ENCODE peak calls at places on chromosome 19, in four cellular contexts. One of them, this sample, is unnamed. For H3K27me3, the result is how much of the 10 kb centered on the place peaks cover.

GRCh38 chr19:9828551-9829063 is 889 bp downstream of the UBL5 start:
- DNase-seq in CD8-positive, alpha-beta memory T cell: no peak
- DNase-seq in SJCRH30: no peak
- DNase-seq in MM.1S: no peak
- DNase-seq in this sample: no peak

GRCh38 chr19:51702754-51703654 is 9.9 kb downstream of the SPACA6 start:
- DNase-seq in CD8-positive, alpha-beta memory T cell: peak
- DNase-seq in SJCRH30: no peak
- DNase-seq in MM.1S: no peak
- DNase-seq in this sample: no peak

GRCh38 chr19:32930567-32930966 is 41.2 kb downstream of the CEP89 start:
- DNase-seq in MM.1S: peak
- DNase-seq in SJCRH30: no peak
- DNase-seq in CD8-positive, alpha-beta memory T cell: no peak
- DNase-seq in this sample: no peak

GRCh38 chr19:7975037-7975436 is 30.4 kb downstream of the ELAVL1 start:
- DNase-seq in MM.1S: no peak
- DNase-seq in SJCRH30: no peak
- DNase-seq in CD8-positive, alpha-beta memory T cell: no peak
- DNase-seq in this sample: no peak

GRCh38 chr19:9075064-9075964 is 11.5 kb upstream of the OR1M1 start:
- DNase-seq in MM.1S: no peak
- DNase-seq in CD8-positive, alpha-beta memory T cell: no peak
- DNase-seq in SJCRH30: peak
- DNase-seq in this sample: no peak

GRCh38 chr19:34253711-34254551 is 423 bp upstream of the GARRE1 start:
- DNase-seq in MM.1S: no peak
- DNase-seq in CD8-positive, alpha-beta memory T cell: no peak
- DNase-seq in SJCRH30: no peak
- DNase-seq in this sample: no peak

GRCh38 chr19:48735031-48735615 is 5.3 kb downstream of the RASIP1 start:
- DNase-seq in MM.1S: no peak
- DNase-seq in CD8-positive, alpha-beta memory T cell: no peak
- DNase-seq in SJCRH30: no peak
- DNase-seq in this sample: no peak

GRCh38 chr19:15431396-15432017 is 12.7 kb upstream of the AKAP8L start:
- DNase-seq in CD8-positive, alpha-beta memory T cell: no peak
- DNase-seq in SJCRH30: no peak
- DNase-seq in MM.1S: no peak
- DNase-seq in this sample: no peak

GRCh38 chr19:6101291-6101690 is 9.0 kb downstream of the RFX2 start:
- DNase-seq in MM.1S: no peak
- DNase-seq in SJCRH30: no peak
- DNase-seq in CD8-positive, alpha-beta memory T cell: no peak
- DNase-seq in this sample: no peak

GRCh38 chr19:19170053-19170945 is at the start of gene MEF2B:
- DNase-seq in MM.1S: peak
- DNase-seq in SJCRH30: peak
- DNase-seq in CD8-positive, alpha-beta memory T cell: peak
- DNase-seq in this sample: peak

GRCh38 chr19:39078436-39079200 is 5.5 kb upstream of the ACP7 start:
- DNase-seq in SJCRH30: no peak
- DNase-seq in MM.1S: no peak
- DNase-seq in CD8-positive, alpha-beta memory T cell: no peak
- DNase-seq in this sample: no peak

GRCh38 chr19:3536429-3537100 is 2.4 kb upstream of the TEKTIP1 start:
- DNase-seq in MM.1S: no peak
- DNase-seq in SJCRH30: no peak
- DNase-seq in CD8-positive, alpha-beta memory T cell: no peak
- DNase-seq in this sample: no peak

GRCh38 chr19:13729859-13730258 is 34.5 kb upstream of the MRI1 start:
- DNase-seq in CD8-positive, alpha-beta memory T cell: no peak
- DNase-seq in MM.1S: no peak
- DNase-seq in SJCRH30: no peak
- DNase-seq in this sample: no peak

GRCh38 chr19:55673889-55674288 is 1.1 kb upstream of the EPN1 start:
- DNase-seq in CD8-positive, alpha-beta memory T cell: no peak
- DNase-seq in MM.1S: no peak
- DNase-seq in SJCRH30: no peak
- DNase-seq in this sample: no peak

GRCh38 chr19:14141041-14141440 is 4.7 kb upstream of the ASF1B start:
- DNase-seq in MM.1S: no peak
- DNase-seq in CD8-positive, alpha-beta memory T cell: no peak
- DNase-seq in SJCRH30: no peak
- DNase-seq in this sample: no peak

GRCh38 chr19:12676384-12676792 is 5.3 kb downstream of the DHPS start:
- DNase-seq in SJCRH30: peak
- DNase-seq in CD8-positive, alpha-beta memory T cell: peak
- DNase-seq in MM.1S: peak
- DNase-seq in this sample: peak

GRCh38 chr19:7679017-7679720 is 1.5 kb upstream of the TRAPPC5 start:
- DNase-seq in MM.1S: peak
- DNase-seq in SJCRH30: no peak
- DNase-seq in CD8-positive, alpha-beta memory T cell: peak
- DNase-seq in this sample: peak

GRCh38 chr19:18700501-18701249 is 17.2 kb downstream of the CRTC1 start:
- DNase-seq in SJCRH30: peak
- DNase-seq in CD8-positive, alpha-beta memory T cell: peak
- DNase-seq in MM.1S: peak
- DNase-seq in this sample: peak

GRCh38 chr19:47419037-47419783 is at the start of gene MEIS3:
- DNase-seq in SJCRH30: no peak
- DNase-seq in MM.1S: no peak
- DNase-seq in CD8-positive, alpha-beta memory T cell: no peak
- DNase-seq in this sample: no peak

GRCh38 chr19:14002571-14003278 is 3.4 kb downstream of the RFX1 start:
- DNase-seq in MM.1S: peak
- DNase-seq in SJCRH30: no peak
- DNase-seq in CD8-positive, alpha-beta memory T cell: peak
- DNase-seq in this sample: no peak

GRCh38 chr19:7817801-7818200 is 12.2 kb upstream of the EVI5L start:
- DNase-seq in CD8-positive, alpha-beta memory T cell: no peak
- DNase-seq in SJCRH30: no peak
- DNase-seq in MM.1S: no peak
- DNase-seq in this sample: no peak

GRCh38 chr19:32287811-32288227 is 57.6 kb upstream of the ZNF507 start:
- DNase-seq in MM.1S: peak
- DNase-seq in SJCRH30: peak
- DNase-seq in CD8-positive, alpha-beta memory T cell: no peak
- DNase-seq in this sample: no peak

GRCh38 chr19:35270381-35270811 is 1.6 kb downstream of the USF2 start:
- DNase-seq in SJCRH30: no peak
- DNase-seq in MM.1S: no peak
- DNase-seq in CD8-positive, alpha-beta memory T cell: no peak
- DNase-seq in this sample: no peak

GRCh38 chr19:7294571-7295212 is 478 bp upstream of the INSR start:
- DNase-seq in MM.1S: peak
- DNase-seq in CD8-positive, alpha-beta memory T cell: no peak
- DNase-seq in SJCRH30: peak
- DNase-seq in this sample: no peak

GRCh38 chr19:53365899-53366493 is 491 bp downstream of the ZNF525 start:
- DNase-seq in SJCRH30: peak
- DNase-seq in CD8-positive, alpha-beta memory T cell: peak
- DNase-seq in MM.1S: peak
- DNase-seq in this sample: no peak

GRCh38 chr19:30540671-30541210 is 168.6 kb downstream of the ZNF536 start:
- DNase-seq in CD8-positive, alpha-beta memory T cell: no peak
- DNase-seq in MM.1S: no peak
- DNase-seq in SJCRH30: no peak
- DNase-seq in this sample: no peak

GRCh38 chr19:14333101-14333871 is 48.0 kb upstream of the ADGRE5 start:
- DNase-seq in MM.1S: no peak
- DNase-seq in CD8-positive, alpha-beta memory T cell: no peak
- DNase-seq in SJCRH30: peak
- DNase-seq in this sample: no peak

GRCh38 chr19:6097911-6098310 is 12.4 kb downstream of the RFX2 start:
- DNase-seq in CD8-positive, alpha-beta memory T cell: no peak
- DNase-seq in SJCRH30: no peak
- DNase-seq in MM.1S: no peak
- DNase-seq in this sample: no peak

GRCh38 chr19:55467236-55468053 is 2.9 kb upstream of the C19orf85 start:
- DNase-seq in MM.1S: peak
- DNase-seq in SJCRH30: peak
- DNase-seq in CD8-positive, alpha-beta memory T cell: peak
- DNase-seq in this sample: peak

GRCh38 chr19:35009424-35010415 is 9.6 kb downstream of the GRAMD1A start:
- DNase-seq in CD8-positive, alpha-beta memory T cell: no peak
- DNase-seq in MM.1S: no peak
- DNase-seq in SJCRH30: no peak
- DNase-seq in this sample: no peak

GRCh38 chr19:47378246-47378645 is 29.1 kb downstream of the DHX34 start:
- DNase-seq in CD8-positive, alpha-beta memory T cell: no peak
- DNase-seq in MM.1S: no peak
- DNase-seq in SJCRH30: no peak
- DNase-seq in this sample: no peak

DNA sequence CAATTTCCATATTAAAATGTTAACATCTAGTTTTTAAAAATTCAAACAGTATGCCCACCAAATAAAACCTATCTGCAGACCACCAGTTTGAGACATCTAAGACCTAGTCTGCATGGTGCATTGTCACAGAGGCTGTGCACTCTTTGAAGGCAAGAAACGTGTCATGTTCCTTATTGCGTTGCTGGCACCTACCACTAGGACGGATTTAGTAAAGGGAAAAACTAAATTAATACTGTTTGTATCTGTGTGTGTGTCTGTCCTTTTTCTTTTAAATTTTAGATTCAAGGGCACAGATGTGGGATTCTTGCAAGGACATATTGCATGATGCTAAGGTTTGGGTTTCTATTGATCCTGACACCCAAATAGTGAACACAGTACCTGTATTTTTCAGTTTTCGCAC is 481.4 kb downstream of the UQCRFS1 start:
- DNase-seq in CD8-positive, alpha-beta memory T cell: no peak
- DNase-seq in MM.1S: no peak
- DNase-seq in SJCRH30: no peak
- DNase-seq in this sample: no peak
- H3K27me3 ChIP-seq in CD8-positive, alpha-beta memory T cell: under half
- H3K27me3 ChIP-seq in MM.1S: under half
- H3K27me3 ChIP-seq in SJCRH30: under half
- H3K27me3 ChIP-seq in this sample: under half

GRCh38 chr19:2048104-2048958 is 2.7 kb downstream of the MKNK2 start:
- DNase-seq in CD8-positive, alpha-beta memory T cell: no peak
- DNase-seq in SJCRH30: no peak
- DNase-seq in MM.1S: peak
- DNase-seq in this sample: no peak
- H3K4me3 ChIP-seq in CD8-positive, alpha-beta memory T cell: peak
- H3K4me3 ChIP-seq in SJCRH30: no peak
- H3K4me3 ChIP-seq in MM.1S: no peak
- H3K4me3 ChIP-seq in this sample: peak

DNA sequence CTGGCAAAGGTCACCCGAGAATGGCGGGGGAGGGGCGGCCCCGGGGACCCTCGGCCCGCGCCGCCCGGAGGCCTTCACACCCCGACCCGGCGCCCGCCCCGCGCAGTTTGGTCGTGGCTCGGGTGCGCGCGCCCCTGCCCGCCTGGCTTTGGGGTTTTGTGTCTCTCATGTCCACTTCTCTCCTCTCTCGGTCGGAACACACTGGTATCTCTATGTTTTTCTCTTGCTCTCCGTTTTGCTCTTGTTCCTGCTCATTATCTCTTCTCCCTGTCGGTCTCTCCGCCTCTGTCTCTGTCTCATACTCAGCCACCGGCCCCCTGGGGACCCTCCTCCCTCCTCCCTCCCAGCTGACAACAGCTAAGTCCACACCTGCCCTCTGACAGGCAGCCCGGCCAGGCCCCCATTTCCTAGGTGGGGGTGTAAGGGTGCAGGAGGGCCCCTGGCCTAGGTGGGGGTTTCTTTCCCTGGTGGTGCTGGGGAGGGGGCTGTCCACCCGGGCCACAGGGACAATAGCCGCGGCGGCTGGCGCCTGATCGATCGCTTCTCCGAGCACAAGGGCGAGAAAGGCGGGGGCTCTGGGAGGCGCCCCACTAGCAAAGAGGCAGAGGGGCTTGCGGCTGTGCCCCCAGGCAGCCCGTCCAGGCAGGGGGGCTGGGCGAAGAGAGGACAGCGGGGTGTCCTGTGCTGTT is 2.3 kb downstream of the ONECUT3 start:
- DNase-seq in SJCRH30: no peak
- DNase-seq in CD8-positive, alpha-beta memory T cell: no peak
- DNase-seq in MM.1S: no peak
- DNase-seq in this sample: no peak
- H3K27me3 ChIP-seq in SJCRH30: under half
- H3K27me3 ChIP-seq in CD8-positive, alpha-beta memory T cell: half or more
- H3K27me3 ChIP-seq in MM.1S: half or more
- H3K27me3 ChIP-seq in this sample: under half

GRCh38 chr19:46350758-46351159 is 3.9 kb downstream of the PPP5C start:
- DNase-seq in SJCRH30: no peak
- DNase-seq in CD8-positive, alpha-beta memory T cell: peak
- DNase-seq in MM.1S: no peak
- DNase-seq in this sample: no peak
- H3K4me3 ChIP-seq in SJCRH30: no peak
- H3K4me3 ChIP-seq in CD8-positive, alpha-beta memory T cell: peak
- H3K4me3 ChIP-seq in MM.1S: no peak
- H3K4me3 ChIP-seq in this sample: peak

This sample was measured in CD4-positive, CD25-positive, alpha-beta regulatory T cell.